ENCODE peak calls at places on chromosomes 3 and 15, in seven cellular contexts. U is pancreas, I is tibial artery, T is A549, K is left ventricle myocardium inferior, L is GM23338, M is fibroblast of lung. G is an unnamed sample.

GRCh38 chr3:123610331-123610730 is 25.5 kb upstream of the HACD2 start:
- DNase-seq in U (no peak), I (no peak), T (no peak), K (no peak), L (no peak), M (no peak), G (no peak)

GRCh38 chr3:40317061-40317676 is 7.7 kb downstream of the EIF1B start:
- DNase-seq in U (no peak), I (peak; percentile 53), T (peak; percentile 31), K (no peak), L (peak; percentile 91), M (peak; percentile 61), G (peak; percentile 44)

GRCh38 chr3:177932750-177933660 is 603.2 kb upstream of the KCNMB2 start:
- DNase-seq in U (no peak), I (no peak), T (no peak), K (no peak), L (no peak), M (peak; percentile 88), G (no peak)

GRCh38 chr15:26722621-26723160 is 50.2 kb downstream of the GABRB3 start:
- DNase-seq in U (no peak), I (no peak), T (peak; percentile 49), K (no peak), L (peak; percentile 41), M (no peak), G (no peak)

GRCh38 chr15:92638709-92639365 is 16.7 kb downstream of the FAM174B start:
- DNase-seq in U (peak; percentile 60), I (no peak), T (no peak), K (no peak), L (no peak), M (no peak), G (peak; percentile 82)

GRCh38 chr15:52183562-52184173 is 7.5 kb downstream of the GNB5 start:
- DNase-seq in U (no peak), I (no peak), T (peak; percentile 43), K (no peak), L (peak; percentile 76), M (peak; percentile 17), G (no peak)

GRCh38 chr3:194097141-194097880 is 38.6 kb upstream of the HES1 start:
- DNase-seq in U (peak; percentile 78), I (no peak), T (no peak), K (no peak), L (no peak), M (peak; percentile 24), G (peak; percentile 59)

GRCh38 chr15:68982976-68983550 is 31.4 kb upstream of the NOX5 start:
- DNase-seq in U (no peak), I (no peak), T (no peak), K (no peak), L (no peak), M (no peak), G (no peak)

GRCh38 chr3:58528629-58529028 is 8.4 kb downstream of the ACOX2 start:
- DNase-seq in U (peak; percentile 76), I (no peak), T (no peak), K (peak; percentile 39), L (no peak), M (peak; percentile 63), G (peak; percentile 67)

GRCh38 chr3:156792536-156792935 is 33.6 kb upstream of the LEKR1 start:
- DNase-seq in U (no peak), I (no peak), T (no peak), K (no peak), L (no peak), M (no peak), G (no peak)

GRCh38 chr3:9067352-9067975 is 104.2 kb upstream of the RAD18 start:
- DNase-seq in U (peak; percentile 20), I (peak; percentile 39), T (peak; percentile 59), K (no peak), L (peak; percentile 86), M (peak; percentile 56), G (peak; percentile 11)

GRCh38 chr3:162489853-162490252 is 993.2 kb downstream of the OTOL1 start:
- DNase-seq in U (no peak), I (no peak), T (no peak), K (no peak), L (peak; percentile 31), M (peak; percentile 39), G (no peak)

DNA sequence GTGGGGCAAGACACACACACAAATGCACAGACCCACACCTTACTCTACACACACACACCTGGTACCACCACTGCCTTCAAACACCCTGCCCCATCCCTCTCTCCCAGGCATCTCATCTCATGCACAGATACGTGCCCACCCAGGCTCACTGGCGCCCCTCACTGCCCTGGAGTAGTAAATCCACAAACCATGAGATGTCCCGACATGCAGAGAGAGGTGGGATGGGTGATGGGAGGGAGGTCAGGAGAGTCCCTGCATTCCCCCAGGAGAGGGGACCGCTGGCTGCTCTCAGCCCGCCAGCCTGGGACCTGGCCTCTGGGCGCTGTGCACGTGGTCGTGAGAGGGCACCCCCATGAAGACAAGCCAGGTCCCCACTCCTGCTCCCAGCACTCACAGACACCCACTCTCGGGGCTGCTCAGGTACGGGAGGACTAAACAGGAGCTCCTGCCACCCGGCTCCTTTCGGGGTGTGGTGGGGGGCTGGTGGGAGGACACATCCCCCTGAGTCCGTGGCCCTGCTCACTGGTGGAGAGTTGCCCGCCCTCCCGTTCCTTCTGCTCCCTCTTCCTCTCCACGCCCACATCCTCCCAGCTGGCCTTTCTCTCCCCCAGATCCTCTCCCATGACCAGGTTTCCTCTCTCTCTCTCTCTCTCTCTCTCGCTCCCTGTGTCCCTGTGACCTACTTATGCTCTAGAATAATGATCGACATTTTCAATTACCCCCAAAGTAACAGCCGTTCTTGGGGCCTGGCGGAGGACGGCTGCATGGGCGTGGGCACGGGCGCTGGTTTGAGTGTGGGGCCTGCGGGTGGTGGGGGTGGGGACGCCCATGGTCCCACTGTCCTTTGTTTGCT is 18.8 kb upstream of the CSPG4 start:
- DNase-seq in U (no peak), I (peak; percentile 31), T (no peak), K (peak; percentile 63), L (peak; percentile 59), M (no peak), G (no peak)
- TF ChIP-seq CTCF in U (no peak), I (no peak), T (no peak), K (no peak), L (no peak), M (no peak), G (no peak)

GRCh38 chr3:149004622-149005021 is 13.3 kb downstream of the GYG1 start:
- DNase-seq in U (no peak), I (no peak), T (no peak), K (no peak), L (no peak), M (peak; percentile 36), G (peak; percentile 64)
- H3K4me3 ChIP-seq in U (no peak overlapping the region), I (no peak overlapping the region), T (no peak overlapping the region), K (no peak overlapping the region), L (no peak overlapping the region), M (no peak overlapping the region), G (no peak overlapping the region)

GRCh38 chr3:100969557-100969916 is 23.7 kb downstream of the ABI3BP start:
- DNase-seq in U (no peak), I (no peak), T (no peak), K (no peak), L (no peak), M (no peak), G (no peak)

GRCh38 chr3:100971776-100972175 is 21.4 kb downstream of the ABI3BP start:
- DNase-seq in U (no peak), I (no peak), T (no peak), K (no peak), L (peak; percentile 13), M (no peak), G (no peak)

GRCh38 chr3:100966807-100967206 is 26.4 kb downstream of the ABI3BP start:
- DNase-seq in U (no peak), I (no peak), T (no peak), K (no peak), L (no peak), M (no peak), G (no peak)

GRCh38 chr3:100970537-100970936 is 22.7 kb downstream of the ABI3BP start:
- DNase-seq in U (no peak), I (no peak), T (no peak), K (no peak), L (no peak), M (no peak), G (no peak)

DNA sequence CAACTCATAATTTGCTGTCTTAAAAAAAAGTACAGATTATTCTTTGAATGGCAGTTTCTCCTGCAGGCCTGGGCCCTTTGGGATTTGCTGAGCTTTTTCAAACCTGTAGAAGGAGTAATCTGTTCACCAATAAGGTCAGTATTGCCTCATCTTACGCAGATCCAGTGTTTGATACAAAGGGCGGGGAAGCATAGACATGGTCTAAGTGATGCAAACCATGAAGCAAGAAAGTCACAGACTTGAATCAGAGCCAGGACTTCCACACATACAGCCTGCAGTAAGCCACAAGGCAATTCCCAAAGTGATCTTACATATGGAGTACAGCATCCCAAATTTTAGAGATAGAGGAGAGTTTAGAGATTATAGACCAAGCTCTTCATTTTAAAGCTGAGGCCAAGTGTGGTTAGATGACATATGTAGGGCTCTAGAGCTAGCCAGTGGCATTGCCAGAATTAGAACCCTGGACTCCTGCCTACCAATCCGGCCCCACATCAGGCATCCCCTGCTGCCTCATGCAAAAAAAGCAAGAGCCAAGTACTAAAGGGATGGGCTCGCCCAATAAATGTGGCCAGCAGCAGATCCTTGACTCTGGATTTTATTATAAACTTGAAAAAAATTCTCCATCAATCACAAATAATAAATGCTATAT is 24.2 kb downstream of the ABI3BP start:
- DNase-seq in U (no peak), I (peak; percentile 37), T (no peak), K (peak; percentile 32), L (no peak), M (no peak), G (no peak)
- H3K27ac ChIP-seq in U (no peak overlapping the region), I (no peak overlapping the region), T (no peak overlapping the region), K (peak overlapping the region; percentile 44), L (no peak overlapping the region), M (no peak overlapping the region), G (no peak overlapping the region)

GRCh38 chr15:76342046-76342381 is 5.4 kb downstream of the ISL2 start:
- DNase-seq in U (no peak), I (no peak), T (no peak), K (no peak), L (no peak), M (no peak), G (no peak)

GRCh38 chr15:76342382-76343201 is 6.0 kb downstream of the ISL2 start:
- DNase-seq in U (no peak), I (no peak), T (no peak), K (no peak), L (peak; percentile 84), M (no peak), G (no peak)

GRCh38 chr15:76340198-76340801 is 3.7 kb downstream of the ISL2 start:
- DNase-seq in U (no peak), I (no peak), T (no peak), K (no peak), L (peak; percentile 42), M (peak; percentile 25), G (no peak)

GRCh38 chr15:76340802-76341365 is 4.3 kb downstream of the ISL2 start:
- DNase-seq in U (no peak), I (no peak), T (no peak), K (no peak), L (peak; percentile 78), M (no peak), G (no peak)

DNA sequence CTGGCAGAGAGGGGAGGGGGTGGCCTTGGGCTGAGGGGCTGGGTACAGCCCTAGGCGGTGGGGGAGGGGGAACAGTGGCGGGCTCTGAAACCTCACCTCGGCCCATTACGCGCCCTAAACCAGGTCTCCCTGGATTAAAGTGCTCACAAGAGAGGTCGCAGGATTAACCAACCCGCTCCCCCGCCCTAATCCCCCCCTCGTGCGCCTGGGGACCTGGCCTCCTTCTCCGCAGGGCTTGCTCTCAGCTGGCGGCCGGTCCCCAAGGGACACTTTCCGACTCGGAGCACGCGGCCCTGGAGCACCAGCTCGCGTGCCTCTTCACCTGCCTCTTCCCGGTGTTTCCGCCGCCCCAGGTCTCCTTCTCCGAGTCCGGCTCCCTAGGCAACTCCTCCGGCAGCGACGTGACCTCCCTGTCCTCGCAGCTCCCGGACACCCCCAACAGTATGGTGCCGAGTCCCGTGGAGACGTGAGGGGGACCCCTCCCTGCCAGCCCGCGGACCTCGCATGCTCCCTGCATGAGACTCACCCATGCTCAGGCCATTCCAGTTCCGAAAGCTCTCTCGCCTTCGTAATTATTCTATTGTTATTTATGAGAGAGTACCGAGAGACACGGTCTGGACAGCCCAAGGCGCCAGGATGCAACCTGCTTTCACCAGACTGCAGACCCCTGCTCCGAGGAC is 4.9 kb downstream of the ISL2 start:
- DNase-seq in U (no peak), I (no peak), T (no peak), K (no peak), L (peak; percentile 42), M (no peak), G (no peak)
- TF ChIP-seq CTCF in U (no peak), I (no peak), T (no peak), K (no peak), L (no peak), M (no peak), G (no peak)